ENCODE peak calls at places on chromosomes 7 and 10, in five cellular contexts. D is brain microvascular endothelial cell, X is fibroblast of the conjunctiva, T is aorta, Z is ecto neural progenitor cell. S is an unnamed sample.

GRCh38 chr10:118800920-118801319 is 46.1 kb upstream of the CACUL1 start:
- DNase-seq in Z (no peak), X (no peak), D (no peak), T (no peak), S (no peak)

GRCh38 chr10:110556296-110556695 is 11.2 kb upstream of the SMC3 start:
- DNase-seq in T (no peak), X (no peak), D (no peak), Z (no peak), S (no peak)

GRCh38 chr7:139095194-139095659 is 14.3 kb downstream of the ZC3HAV1 start:
- DNase-seq in X (no peak), D (no peak), T (no peak), Z (no peak), S (no peak)

GRCh38 chr7:43148161-43148731 is 35.8 kb downstream of the HECW1 start:
- DNase-seq in T (no peak), D (no peak), X (no peak), Z (no peak), S (no peak)

GRCh38 chr7:74187915-74188675 is 13.9 kb downstream of the EIF4H start:
- DNase-seq in Z (no peak), T (no peak), X (no peak), D (no peak), S (no peak)

GRCh38 chr7:100190059-100190711 is 12.5 kb downstream of the STAG3 start:
- DNase-seq in X (peak; percentile 36), D (peak; percentile 20), T (no peak), Z (no peak), S (no peak)

GRCh38 chr10:33609546-33609945 is 275.1 kb upstream of the NRP1 start:
- DNase-seq in T (no peak), D (no peak), X (no peak), Z (no peak), S (no peak)

GRCh38 chr10:4407783-4408182 is 418.2 kb upstream of the AKR1E2 start:
- DNase-seq in D (no peak), X (peak; percentile 55), Z (no peak), T (no peak), S (no peak)